ENCODE peak calls at places on chromosomes 1 and 21, in seven cellular contexts. V, N, M, C, F, H and J are unnamed samples.

GRCh38 chr1:1556505-1556904 is 16.1 kb upstream of the TMEM240 start:
- DNase-seq in V (no peak), N (no peak), M (no peak), C (no peak), F (no peak), H (no peak), J (no peak)

GRCh38 chr1:117812868-117813511 is 116.4 kb downstream of the GDAP2 start:
- DNase-seq in V (no peak), N (no peak), M (no peak), C (no peak), F (peak), H (no peak), J (peak)

GRCh38 chr21:23452384-23453083 is 2154.7 kb downstream of the MRPL39 start:
- DNase-seq in V (no peak), N (no peak), M (no peak), C (no peak), F (no peak), H (no peak), J (no peak)

GRCh38 chr1:30471307-30471706 is 252.1 kb downstream of the MATN1 start:
- DNase-seq in V (no peak), N (no peak), M (no peak), C (no peak), F (no peak), H (no peak), J (no peak)

GRCh38 chr1:248924696-248925532 is 18.9 kb downstream of the PGBD2 start:
- DNase-seq in V (peak), N (peak), M (peak), C (no peak), F (peak), H (no peak), J (peak)

GRCh38 chr1:203055166-203055799 is 29.0 kb downstream of the PPFIA4 start:
- DNase-seq in V (no peak), N (no peak), M (no peak), C (no peak), F (no peak), H (no peak), J (no peak)

GRCh38 chr1:234609528-234610042 is 393 bp downstream of the IRF2BP2 start:
- DNase-seq in V (no peak), N (no peak), M (no peak), C (no peak), F (no peak), H (no peak), J (no peak)

GRCh38 chr1:157252473-157252872 is 114.3 kb upstream of the ETV3 start:
- DNase-seq in V (peak), N (no peak), M (no peak), C (no peak), F (no peak), H (no peak), J (no peak)

GRCh38 chr1:225572422-225572821 is 80.5 kb downstream of the ENAH start:
- DNase-seq in V (peak), N (no peak), M (no peak), C (no peak), F (peak), H (no peak), J (peak)

GRCh38 chr1:153347856-153348255 is 785 bp downstream of the PGLYRP4 start:
- DNase-seq in V (no peak), N (no peak), M (no peak), C (no peak), F (no peak), H (no peak), J (no peak)

GRCh38 chr1:3307359-3307758 is 147.1 kb upstream of the ARHGEF16 start:
- DNase-seq in V (no peak), N (no peak), M (no peak), C (no peak), F (no peak), H (no peak), J (no peak)
- TF ChIP-seq CTCF in V (no peak), N (no peak), M (no peak), C (no peak), F (no peak), H (no peak), J (no peak)

GRCh38 chr1:152107289-152107983 is 7.8 kb downstream of the TCHH start:
- DNase-seq in V (no peak), N (no peak), M (no peak), C (no peak), F (no peak), H (no peak), J (no peak)
- H3K4me3 ChIP-seq in V (peak), N (peak), M (no peak), C (peak), F (peak), H (peak), J (peak)

GRCh38 chr1:205870236-205870635 is 20.3 kb upstream of the PM20D1 start:
- DNase-seq in V (no peak), N (no peak), M (no peak), C (no peak), F (no peak), H (no peak), J (no peak)
- TF ChIP-seq CTCF in V (no peak), N (no peak), M (no peak), C (no peak), F (no peak), H (no peak), J (no peak)

DNA sequence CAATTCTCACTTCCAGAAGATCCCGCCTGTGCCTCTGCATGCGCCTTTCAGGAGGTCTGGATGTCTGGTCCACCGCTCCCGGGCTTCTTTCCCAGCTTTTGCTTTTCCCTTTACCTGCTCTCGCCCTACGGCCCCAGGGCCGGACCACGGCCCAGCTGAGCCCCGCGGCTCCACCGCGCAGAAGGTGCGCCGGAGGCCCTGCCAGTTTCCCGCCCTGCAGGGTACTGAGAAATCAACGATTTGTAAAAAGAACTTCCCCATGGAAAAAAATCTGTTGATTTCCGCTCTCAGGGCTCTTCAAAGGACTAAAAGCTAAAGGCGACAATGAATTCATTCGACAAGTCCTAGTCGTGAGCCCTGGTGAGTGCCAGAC is 7.0 kb upstream of the RNU1-2 start:
- DNase-seq in V (peak), N (no peak), M (no peak), C (peak), F (no peak), H (no peak), J (no peak)
- H3K4me3 ChIP-seq in V (peak), N (peak), M (peak), C (peak), F (peak), H (peak), J (peak)